ENCODE peak calls at places on chromosome 7, in four cellular contexts. W is K562, X is HepG2, M is GM12878. T is an unnamed sample.

GRCh38 chr7:87507446-87507845 is 32.0 kb upstream of the ABCB4 start:
- DNase-seq in M (no peak), X (peak), W (no peak), T (no peak)

GRCh38 chr7:14635955-14636354 is 266.6 kb downstream of the DGKB start:
- DNase-seq in W (no peak), X (no peak), M (no peak), T (no peak)

GRCh38 chr7:70016044-70016770 is 417.9 kb downstream of the AUTS2 start:
- DNase-seq in X (no peak), W (no peak), M (no peak), T (peak)

GRCh38 chr7:80726731-80727130 is 88.3 kb downstream of the CD36 start:
- DNase-seq in M (peak), X (no peak), W (no peak), T (no peak)

GRCh38 chr7:154868901-154869300 is 134.0 kb downstream of the PAXIP1 start:
- DNase-seq in W (no peak), M (no peak), X (no peak), T (no peak)

GRCh38 chr7:139776486-139777303 is 1.1 kb downstream of the HIPK2 start:
- DNase-seq in X (peak), M (peak), W (peak), T (peak)

GRCh38 chr7:149477494-149478443 is 16.9 kb upstream of the ZNF777 start:
- DNase-seq in M (no peak), W (no peak), X (no peak), T (no peak)

GRCh38 chr7:7956531-7957221 is 11.9 kb upstream of the GLCCI1 start:
- DNase-seq in X (no peak), M (no peak), W (no peak), T (peak)

GRCh38 chr7:100369105-100369504 is 4.2 kb upstream of the PILRA start:
- DNase-seq in X (no peak), M (peak), W (no peak), T (no peak)

GRCh38 chr7:90648107-90648506 is 52.0 kb downstream of the CDK14 start:
- DNase-seq in M (no peak), W (no peak), X (no peak), T (no peak)
- TF ChIP-seq MXI1 in M (no peak), W (no peak), X (no peak), T (no peak)

DNA sequence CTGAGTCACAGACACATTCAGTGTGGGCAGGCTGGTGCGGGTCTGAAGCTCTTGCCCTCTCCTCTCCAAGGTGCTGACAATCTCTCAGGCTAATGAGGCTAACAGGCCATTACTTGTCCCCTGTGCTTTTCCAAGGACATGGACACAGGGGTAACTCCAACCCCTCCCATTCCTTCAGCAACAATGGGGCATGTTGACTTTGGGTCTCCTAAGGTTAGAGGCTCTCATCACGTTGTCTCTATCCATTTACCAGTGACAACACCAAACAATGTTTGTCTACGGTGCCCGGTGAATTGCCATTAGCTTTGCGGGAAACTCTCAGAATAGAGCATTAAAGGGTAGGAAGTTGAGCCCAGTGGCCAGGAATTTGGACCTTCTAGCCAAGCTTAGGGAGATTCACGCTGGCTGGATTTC is 101.6 kb upstream of the TNS3 start:
- DNase-seq in X (peak), M (no peak), W (no peak), T (no peak)
- TF ChIP-seq BHLHE40 in X (no peak), M (no peak), W (no peak), T (no peak)

GRCh38 chr7:20459411-20459810 is 128.7 kb downstream of the ITGB8 start:
- DNase-seq in W (no peak), M (no peak), X (no peak), T (no peak)
- TF ChIP-seq MXI1 in W (no peak), M (no peak), X (no peak), T (no peak)

DNA sequence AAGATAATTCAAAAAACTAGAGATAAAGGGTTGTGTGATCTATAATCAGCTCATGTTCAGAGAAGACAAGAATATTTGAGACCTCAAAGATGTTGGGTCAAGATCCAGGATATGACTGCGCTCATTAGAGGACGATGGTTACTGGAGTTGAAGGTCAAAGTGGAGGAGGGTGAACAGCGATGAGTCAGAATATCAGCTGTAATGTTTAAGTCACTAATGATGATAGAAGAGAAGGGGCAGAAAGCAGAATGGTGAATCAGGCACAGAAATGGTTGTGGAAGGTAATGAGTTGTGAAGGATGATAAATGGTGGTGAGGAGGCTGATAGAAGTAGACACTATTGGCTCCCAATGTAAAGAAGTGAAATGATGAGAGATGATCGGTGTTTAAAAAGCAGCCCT is 540.3 kb downstream of the INHBA start:
- DNase-seq in W (no peak), M (no peak), X (no peak), T (peak)
- TF ChIP-seq BHLHE40 in W (no peak), M (no peak), X (no peak), T (no peak)

GRCh38 chr7:64515330-64515729 is 47.5 kb downstream of the ZNF680 start:
- DNase-seq in W (no peak), X (no peak), M (no peak), T (no peak)
- TF ChIP-seq MXI1 in W (no peak), X (no peak), M (no peak), T (no peak)

DNA sequence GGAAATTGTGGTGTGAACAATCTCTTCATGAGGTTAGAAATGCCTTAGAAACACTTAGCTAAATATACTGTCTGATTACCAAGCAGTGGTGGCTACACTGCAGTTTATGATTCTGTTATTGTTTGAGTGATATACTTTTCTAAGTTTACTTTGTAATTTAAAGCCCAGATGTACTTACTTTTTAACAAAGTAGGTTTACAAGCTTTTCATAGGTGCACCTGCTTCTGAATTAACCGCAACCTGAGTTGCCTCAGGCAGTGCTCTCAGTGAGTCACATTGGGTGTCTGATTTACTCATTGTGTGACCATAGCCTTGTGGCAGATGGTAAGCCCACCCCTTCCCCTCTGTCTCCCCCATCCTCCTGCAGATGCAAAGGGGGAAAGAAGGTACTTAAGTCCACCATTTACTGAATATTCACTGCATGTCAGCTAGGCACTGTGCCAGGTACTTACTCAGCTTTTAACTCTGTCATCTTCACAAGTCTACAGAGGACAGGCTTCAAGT is 9.0 kb downstream of the MTURN start:
- DNase-seq in W (no peak), X (no peak), M (no peak), T (peak)
- TF ChIP-seq BHLHE40 in W (no peak), X (no peak), M (no peak), T (no peak)

DNA sequence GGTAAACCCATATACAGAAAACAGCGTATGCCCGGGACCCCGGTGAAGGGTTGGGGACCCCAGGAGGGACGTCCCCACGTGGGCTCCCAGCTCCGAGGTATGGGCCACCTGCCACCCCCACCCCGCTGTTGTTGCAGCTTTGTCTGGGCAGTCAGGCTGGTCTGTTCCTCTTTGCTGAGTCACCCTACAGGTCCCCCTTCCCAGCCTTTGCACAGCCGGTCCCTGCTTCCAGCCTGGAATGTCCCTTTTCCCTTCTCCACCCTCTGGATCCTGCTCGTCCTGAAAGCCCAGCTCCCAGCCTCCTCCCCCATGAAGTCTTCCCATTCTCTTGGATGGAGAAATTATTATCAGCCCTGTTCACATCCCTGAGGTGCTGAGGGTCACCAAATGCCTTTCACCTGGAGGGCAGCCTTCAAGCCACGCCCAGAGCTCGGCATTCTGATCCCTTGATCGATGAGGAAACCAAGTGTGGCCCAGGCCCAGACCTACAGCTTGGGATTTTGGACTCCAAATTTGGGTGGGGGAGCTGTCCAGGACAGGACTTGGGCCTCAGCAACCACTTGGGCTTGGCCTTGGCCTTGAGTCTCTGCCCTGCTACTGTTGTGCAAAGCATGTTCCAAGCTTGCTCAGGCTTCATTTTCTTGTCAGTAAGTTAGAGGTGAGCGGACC is 2.6 kb downstream of the CLDN4 start:
- DNase-seq in W (peak), X (peak), M (no peak), T (no peak)
- TF ChIP-seq MXI1 in W (no peak), X (no peak), M (no peak), T (no peak)